ENCODE peak calls at places on chromosomes 7 and 10, in seven cellular contexts. X, C, U, N, Q, G and K are unnamed samples.

GRCh38 chr10:107649249-107649648 is 484.7 kb upstream of the SORCS1 start:
- DNase-seq in U (no peak), X (no peak), N (no peak), Q (no peak), G (no peak), C (no peak), K (no peak)

GRCh38 chr10:101014230-101014884 is 14.7 kb downstream of the LZTS2 start:
- DNase-seq in U (peak), X (peak), Q (peak), N (peak), G (peak), C (peak), K (peak)

GRCh38 chr7:151081170-151082101 is 827 bp upstream of the FASTK start:
- DNase-seq in C (no peak), G (no peak), X (no peak), N (no peak), U (no peak), Q (no peak), K (peak)

GRCh38 chr10:119654540-119654939 is 3.4 kb downstream of the BAG3 start:
- DNase-seq in N (no peak), Q (peak), X (no peak), U (no peak), G (no peak), C (no peak), K (no peak)

GRCh38 chr7:94509879-94510581 is 421 bp downstream of the CASD1 start:
- DNase-seq in Q (peak), U (peak), X (peak), G (peak), C (peak), N (peak), K (peak)

GRCh38 chr10:98363188-98363587 is 51.8 kb downstream of the PYROXD2 start:
- DNase-seq in Q (no peak), U (no peak), X (no peak), G (no peak), N (no peak), C (no peak), K (no peak)

GRCh38 chr7:35004531-35005096 is 32.7 kb downstream of the DPY19L1 start:
- DNase-seq in G (no peak), N (no peak), U (no peak), Q (no peak), X (no peak), C (no peak), K (peak)

GRCh38 chr10:11018830-11019692 is 1.4 kb downstream of the CELF2 start:
- DNase-seq in Q (no peak), U (no peak), G (no peak), N (no peak), C (no peak), X (no peak), K (no peak)

GRCh38 chr7:104902183-104902582 is 111.8 kb upstream of the KMT2E start:
- DNase-seq in Q (no peak), G (no peak), C (no peak), N (no peak), U (no peak), X (no peak), K (no peak)

GRCh38 chr7:14170872-14171271 is 181.4 kb upstream of the ETV1 start:
- DNase-seq in N (no peak), G (no peak), Q (no peak), U (no peak), C (no peak), X (no peak), K (no peak)

GRCh38 chr10:32938554-32939061 is 19.4 kb downstream of the ITGB1 start:
- DNase-seq in Q (no peak), U (no peak), X (no peak), C (no peak), G (no peak), N (no peak), K (peak)

GRCh38 chr7:121202125-121202524 is 126.7 kb upstream of the WNT16 start:
- DNase-seq in X (no peak), G (no peak), C (no peak), N (no peak), U (no peak), Q (no peak), K (no peak)

GRCh38 chr10:7054915-7055314 is 355.9 kb downstream of the SFMBT2 start:
- DNase-seq in Q (peak), X (no peak), G (no peak), C (no peak), U (no peak), N (no peak), K (no peak)

GRCh38 chr10:111118758-111119157 is 41.9 kb downstream of the ADRA2A start:
- DNase-seq in C (no peak), Q (no peak), N (no peak), U (no peak), G (no peak), X (no peak), K (no peak)

GRCh38 chr7:110502893-110503465 is 587.9 kb upstream of the LRRN3 start:
- DNase-seq in G (no peak), Q (no peak), C (no peak), X (no peak), N (no peak), U (no peak), K (no peak)

GRCh38 chr10:80541144-80541750 is 3.5 kb downstream of the SH2D4B start:
- DNase-seq in X (no peak), U (no peak), Q (no peak), G (no peak), C (no peak), N (no peak), K (no peak)

GRCh38 chr7:108299251-108300014 is 156.8 kb downstream of the NRCAM start:
- DNase-seq in X (no peak), N (no peak), C (no peak), U (no peak), G (no peak), Q (no peak), K (no peak)

GRCh38 chr10:111108441-111108840 is 31.6 kb downstream of the ADRA2A start:
- DNase-seq in U (no peak), Q (no peak), X (no peak), G (no peak), C (no peak), N (no peak), K (no peak)

GRCh38 chr10:86354761-86355540 is 11.6 kb downstream of the GRID1 start:
- DNase-seq in Q (no peak), U (no peak), X (no peak), G (no peak), C (no peak), N (no peak), K (no peak)

GRCh38 chr10:46528171-46528671 is 28.2 kb downstream of the GPRIN2 start:
- DNase-seq in U (no peak), Q (no peak), X (no peak), G (no peak), N (no peak), C (no peak), K (no peak)

GRCh38 chr10:95121904-95122303 is 52.6 kb upstream of the CYP2C8 start:
- DNase-seq in C (no peak), Q (no peak), X (no peak), U (no peak), N (no peak), G (no peak), K (no peak)

GRCh38 chr10:14839305-14839695 is 1.2 kb downstream of the HSPA14 start:
- DNase-seq in N (no peak), G (no peak), C (no peak), Q (no peak), U (no peak), X (no peak), K (no peak)

GRCh38 chr10:75180592-75180991 is 30.0 kb upstream of the VDAC2 start:
- DNase-seq in N (no peak), U (no peak), G (no peak), C (no peak), X (no peak), Q (no peak), K (no peak)

GRCh38 chr7:134154581-134155130 is 27.5 kb downstream of the LRGUK start:
- DNase-seq in X (no peak), Q (no peak), C (no peak), N (no peak), U (no peak), G (no peak), K (no peak)

GRCh38 chr7:151863386-151864079 is 13.4 kb downstream of the PRKAG2 start:
- DNase-seq in N (no peak), Q (no peak), X (no peak), G (no peak), C (no peak), U (no peak), K (no peak)

GRCh38 chr7:22127835-22128527 is 182.3 kb upstream of the CDCA7L start:
- DNase-seq in N (no peak), U (no peak), G (no peak), X (no peak), C (no peak), Q (no peak), K (no peak)

GRCh38 chr10:120328647-120329046 is 128.4 kb upstream of the PLPP4 start:
- DNase-seq in X (no peak), G (no peak), N (no peak), Q (no peak), C (no peak), U (no peak), K (no peak)

GRCh38 chr7:112882506-112882905 is 92.3 kb upstream of the TMEM168 start:
- DNase-seq in Q (no peak), C (no peak), G (no peak), U (no peak), N (no peak), X (no peak), K (no peak)

GRCh38 chr10:61486738-61487396 is 33.7 kb upstream of the TMEM26 start:
- DNase-seq in Q (no peak), C (no peak), U (no peak), X (no peak), G (no peak), N (no peak), K (no peak)

GRCh38 chr7:152909683-152910544 is 150.4 kb downstream of the ACTR3B start:
- DNase-seq in U (no peak), Q (no peak), C (no peak), G (no peak), X (no peak), N (no peak), K (peak)